ENCODE peak calls at places on chromosomes 2 and 18, in six cellular contexts. X, C, T, Y, U and K are unnamed samples. For H3K4me1, the result is how much of the 10 kb centered on the place peaks cover.

GRCh38 chr18:79606621-79607331 is 72.8 kb upstream of the CTDP1 start:
- DNase-seq in X (no peak), C (no peak), T (peak), Y (no peak), U (no peak), K (peak)

GRCh38 chr2:71791051-71791450 is 337.7 kb downstream of the DYSF start:
- DNase-seq in X (no peak), C (no peak), T (no peak), Y (no peak), U (no peak), K (no peak)

GRCh38 chr2:36805635-36806224 is 109.2 kb downstream of the VIT start:
- DNase-seq in X (no peak), C (no peak), T (no peak), Y (no peak), U (no peak), K (no peak)

GRCh38 chr18:28091197-28091596 is 85.7 kb downstream of the CDH2 start:
- DNase-seq in X (no peak), C (no peak), T (no peak), Y (no peak), U (no peak), K (no peak)

GRCh38 chr18:35111086-35111485 is 69.9 kb downstream of the MAPRE2 start:
- DNase-seq in X (no peak), C (no peak), T (no peak), Y (no peak), U (no peak), K (no peak)

GRCh38 chr2:28363676-28364075 is 29.0 kb upstream of the FOSL2 start:
- DNase-seq in X (no peak), C (no peak), T (no peak), Y (no peak), U (no peak), K (no peak)

GRCh38 chr18:6355789-6356589 is 58.7 kb downstream of the L3MBTL4 start:
- DNase-seq in X (no peak), C (no peak), T (no peak), Y (no peak), U (peak), K (no peak)

GRCh38 chr2:134705861-134706586 is 12.8 kb downstream of the TMEM163 start:
- DNase-seq in X (no peak), C (no peak), T (no peak), Y (peak), U (no peak), K (no peak)

GRCh38 chr2:225002039-225002655 is 40.1 kb downstream of the DOCK10 start:
- DNase-seq in X (no peak), C (peak), T (peak), Y (peak), U (peak), K (peak)

GRCh38 chr18:36420826-36421225 is 123.3 kb downstream of the FHOD3 start:
- DNase-seq in X (no peak), C (no peak), T (no peak), Y (no peak), U (peak), K (no peak)

GRCh38 chr2:235541838-235542549 is 48.2 kb downstream of the AGAP1 start:
- DNase-seq in X (no peak), C (no peak), T (no peak), Y (no peak), U (no peak), K (peak)

GRCh38 chr2:108236676-108237335 is 3.0 kb upstream of the SULT1C3 start:
- DNase-seq in X (no peak), C (no peak), T (no peak), Y (peak), U (no peak), K (no peak)

GRCh38 chr2:3606370-3607124 is 11.6 kb downstream of the COLEC11 start:
- DNase-seq in X (no peak), C (no peak), T (no peak), Y (no peak), U (no peak), K (no peak)

GRCh38 chr2:182360012-182360662 is 66.7 kb downstream of the PDE1A start:
- DNase-seq in X (no peak), C (peak), T (peak), Y (no peak), U (peak), K (peak)

GRCh38 chr18:40375811-40376210 is 1579.2 kb upstream of the PIK3C3 start:
- DNase-seq in X (no peak), C (no peak), T (no peak), Y (no peak), U (no peak), K (no peak)

GRCh38 chr2:46122318-46122970 is 174.8 kb upstream of the EPAS1 start:
- DNase-seq in X (no peak), C (no peak), T (no peak), Y (no peak), U (no peak), K (no peak)

GRCh38 chr18:22467760-22468553 is 50.2 kb upstream of the CTAGE1 start:
- DNase-seq in X (peak), C (no peak), T (peak), Y (no peak), U (peak), K (no peak)

GRCh38 chr2:170711774-170712652 is 3.1 kb upstream of the SP5 start:
- DNase-seq in X (no peak), C (peak), T (no peak), Y (peak), U (no peak), K (no peak)

GRCh38 chr2:55133467-55134315 is 83.4 kb upstream of the RTN4 start:
- DNase-seq in X (no peak), C (peak), T (peak), Y (peak), U (peak), K (peak)

GRCh38 chr2:214005337-214005736 is 405.5 kb upstream of the VWC2L start:
- DNase-seq in X (no peak), C (no peak), T (no peak), Y (no peak), U (peak), K (no peak)

GRCh38 chr2:75500633-75501032 is 60.1 kb downstream of the EVA1A start:
- DNase-seq in X (no peak), C (no peak), T (no peak), Y (no peak), U (peak), K (no peak)

GRCh38 chr2:222859786-222860726 is 780 bp upstream of the ACSL3 start:
- DNase-seq in X (no peak), C (peak), T (peak), Y (peak), U (peak), K (no peak)

GRCh38 chr2:160407393-160408204 is 86.0 kb downstream of the RBMS1 start:
- DNase-seq in X (no peak), C (peak), T (peak), Y (peak), U (peak), K (peak)

GRCh38 chr2:150063950-150064549 is 423.4 kb downstream of the RND3 start:
- DNase-seq in X (no peak), C (no peak), T (no peak), Y (peak), U (no peak), K (no peak)

GRCh38 chr18:22974707-22975106 is 41.6 kb downstream of the RBBP8 start:
- DNase-seq in X (no peak), C (no peak), T (no peak), Y (no peak), U (no peak), K (no peak)

GRCh38 chr18:42559292-42559691 is 556.2 kb downstream of the RIT2 start:
- DNase-seq in X (no peak), C (no peak), T (no peak), Y (no peak), U (peak), K (no peak)

GRCh38 chr2:133434962-133435668 is 133.1 kb downstream of the NCKAP5 start:
- DNase-seq in X (no peak), C (peak), T (no peak), Y (no peak), U (peak), K (no peak)

GRCh38 chr2:69559696-69560482 is 83.7 kb downstream of the AAK1 start:
- DNase-seq in X (no peak), C (peak), T (no peak), Y (peak), U (peak), K (no peak)

GRCh38 chr2:8254791-8255447 is 426.9 kb upstream of the ID2 start:
- DNase-seq in X (no peak), C (no peak), T (no peak), Y (peak), U (no peak), K (no peak)

GRCh38 chr18:801137-801536 is 10.9 kb downstream of the YES1 start:
- DNase-seq in X (no peak), C (no peak), T (no peak), Y (no peak), U (no peak), K (no peak)

GRCh38 chr18:42418121-42418520 is 463.1 kb downstream of the PIK3C3 start:
- DNase-seq in X (no peak), C (no peak), T (no peak), Y (no peak), U (no peak), K (no peak)

GRCh38 chr2:217838409-217838831 is 164.4 kb downstream of the TNS1 start:
- DNase-seq in X (no peak), C (no peak), T (no peak), Y (no peak), U (no peak), K (no peak)

GRCh38 chr2:217839073-217839749 is 163.6 kb downstream of the TNS1 start:
- DNase-seq in X (no peak), C (no peak), T (no peak), Y (no peak), U (no peak), K (no peak)

GRCh38 chr2:217842038-217842437 is 160.8 kb downstream of the TNS1 start:
- DNase-seq in X (no peak), C (no peak), T (no peak), Y (no peak), U (no peak), K (no peak)

GRCh38 chr2:217839750-217840107 is 163.1 kb downstream of the TNS1 start:
- DNase-seq in X (no peak), C (no peak), T (no peak), Y (no peak), U (no peak), K (no peak)

GRCh38 chr2:217840522-217840921 is 162.3 kb downstream of the TNS1 start:
- DNase-seq in X (no peak), C (no peak), T (no peak), Y (no peak), U (no peak), K (no peak)
- H3K4me1 ChIP-seq in X (under half), C (under half), T (under half), Y (under half), U (under half), K (under half)

DNA sequence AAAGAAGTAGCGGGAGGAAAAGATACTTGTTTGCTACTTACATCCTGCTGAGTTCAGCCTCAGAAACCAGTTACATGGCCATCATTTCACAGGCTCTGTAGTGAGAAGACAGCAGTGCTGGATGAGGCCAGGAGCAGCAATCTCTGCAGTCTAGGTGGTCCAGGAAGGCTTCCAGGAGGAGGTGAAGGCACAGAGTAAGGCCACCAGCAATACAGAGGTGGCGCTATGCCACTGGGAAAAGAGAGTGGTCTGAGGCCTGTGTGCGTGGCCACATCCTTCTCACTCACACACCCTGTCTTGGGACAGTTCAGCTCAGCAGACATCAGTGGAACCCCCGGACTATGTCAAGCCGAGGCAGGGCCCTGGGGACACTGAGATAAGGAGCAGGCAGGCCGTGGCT is 162.7 kb downstream of the KLHL29 start:
- DNase-seq in X (no peak), C (no peak), T (no peak), Y (no peak), U (no peak), K (no peak)
- H3K4me1 ChIP-seq in X (under half), C (under half), T (under half), Y (under half), U (under half), K (under half)

GRCh38 chr2:216934623-216935022 is 74.8 kb upstream of the TNP1 start:
- DNase-seq in X (no peak), C (no peak), T (no peak), Y (no peak), U (no peak), K (no peak)

GRCh38 chr2:216932806-216933579 is 73.1 kb upstream of the TNP1 start:
- DNase-seq in X (no peak), C (no peak), T (no peak), Y (no peak), U (no peak), K (no peak)

GRCh38 chr2:216930716-216931115 is 70.9 kb upstream of the TNP1 start:
- DNase-seq in X (no peak), C (no peak), T (no peak), Y (no peak), U (no peak), K (no peak)

GRCh38 chr2:216934151-216934550 is 74.3 kb upstream of the TNP1 start:
- DNase-seq in X (no peak), C (no peak), T (no peak), Y (no peak), U (no peak), K (no peak)

DNA sequence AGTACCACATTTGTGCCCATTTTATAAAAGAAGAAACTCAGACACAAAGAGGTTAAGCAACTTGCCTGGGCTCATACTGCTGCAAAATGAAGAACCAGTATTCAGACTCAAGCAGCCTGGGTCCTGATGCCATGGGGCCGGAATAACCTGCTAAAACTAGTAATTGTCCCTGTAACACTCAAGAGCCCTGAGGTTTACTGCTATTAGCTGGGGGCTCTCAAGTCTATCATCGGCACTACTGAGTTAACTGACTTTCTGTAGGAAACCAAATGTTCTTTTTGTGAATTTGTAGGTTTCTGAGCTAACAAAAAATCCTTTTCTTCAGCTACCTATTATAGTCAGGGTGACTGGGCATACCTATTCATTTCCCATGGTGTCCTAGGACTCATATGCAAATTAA is 72.2 kb upstream of the TNP1 start:
- DNase-seq in X (no peak), C (no peak), T (no peak), Y (peak), U (no peak), K (no peak)
- H3K4me1 ChIP-seq in X (under half), C (under half), T (under half), Y (under half), U (under half), K (under half)

GRCh38 chr18:60892855-60893254 is 440.4 kb upstream of the CDH20 start:
- DNase-seq in X (no peak), C (no peak), T (no peak), Y (no peak), U (peak), K (no peak)

GRCh38 chr18:60892441-60892840 is 440.8 kb upstream of the CDH20 start:
- DNase-seq in X (no peak), C (no peak), T (no peak), Y (no peak), U (peak), K (no peak)

GRCh38 chr18:60891936-60892335 is 441.3 kb upstream of the CDH20 start:
- DNase-seq in X (no peak), C (no peak), T (no peak), Y (no peak), U (no peak), K (no peak)

GRCh38 chr18:60889442-60889841 is 443.8 kb upstream of the CDH20 start:
- DNase-seq in X (no peak), C (no peak), T (no peak), Y (no peak), U (no peak), K (no peak)

GRCh38 chr18:60888225-60888624 is 445.0 kb upstream of the CDH20 start:
- DNase-seq in X (no peak), C (no peak), T (no peak), Y (no peak), U (no peak), K (no peak)
- H3K4me1 ChIP-seq in X (under half), C (under half), T (under half), Y (under half), U (under half), K (under half)

DNA sequence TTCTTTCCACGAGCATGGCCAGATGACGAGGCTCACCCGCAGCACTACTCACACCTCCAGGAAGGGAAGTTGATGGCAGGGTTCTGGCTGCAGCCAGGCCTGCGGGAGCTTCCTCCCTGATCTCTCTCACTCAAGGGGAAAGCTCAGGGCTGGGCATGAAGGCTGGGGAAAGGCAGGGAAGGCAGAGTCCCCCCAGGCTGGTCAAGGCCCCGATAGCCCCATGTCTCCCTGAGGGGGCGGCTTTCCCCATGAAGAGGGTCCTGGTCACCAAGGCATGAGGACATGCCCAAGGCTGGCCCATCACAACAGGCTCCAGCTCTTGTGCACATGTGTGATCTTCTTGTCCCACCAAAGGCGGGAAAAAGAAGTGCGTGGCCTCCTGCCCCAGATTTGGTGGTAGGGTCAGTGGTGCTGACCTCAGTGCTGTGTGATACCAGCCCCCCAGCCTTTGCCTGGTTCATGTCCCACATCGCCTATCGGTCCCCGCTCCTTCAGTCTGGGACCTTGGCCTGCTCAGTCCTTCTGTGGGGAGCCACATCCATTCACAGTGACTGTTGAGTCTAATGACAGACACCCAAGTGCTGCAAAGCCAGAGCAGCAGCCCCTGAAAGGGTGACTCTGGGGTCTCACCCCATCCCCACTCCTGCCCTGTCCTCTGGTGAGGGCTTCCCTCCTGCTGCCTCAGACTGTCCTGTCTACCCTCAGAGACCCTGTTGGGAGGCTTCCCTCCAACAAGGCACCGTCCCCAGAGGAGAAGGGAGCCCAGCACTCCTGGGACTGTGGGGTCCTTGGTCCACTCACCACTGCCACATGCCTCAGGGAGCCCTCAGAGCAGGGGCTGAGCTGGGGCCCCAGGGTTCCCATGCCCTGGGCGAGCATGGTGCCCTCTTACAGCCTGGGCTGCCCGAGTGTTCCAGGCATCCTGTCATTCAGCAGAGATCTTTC is 49.8 kb upstream of the ALPP start:
- DNase-seq in X (no peak), C (peak), T (no peak), Y (no peak), U (no peak), K (no peak)
- H3K4me1 ChIP-seq in X (under half), C (under half), T (under half), Y (under half), U (under half), K (under half)

GRCh38 chr2:24513266-24513665 is 22.2 kb downstream of the NCOA1 start:
- DNase-seq in X (no peak), C (no peak), T (no peak), Y (no peak), U (peak), K (no peak)

GRCh38 chr2:24515335-24515734 is 24.3 kb downstream of the NCOA1 start:
- DNase-seq in X (no peak), C (no peak), T (no peak), Y (no peak), U (peak), K (no peak)

GRCh38 chr2:24513672-24514071 is 22.6 kb downstream of the NCOA1 start:
- DNase-seq in X (no peak), C (no peak), T (no peak), Y (no peak), U (peak), K (no peak)

GRCh38 chr2:24515841-24516240 is 24.8 kb downstream of the NCOA1 start:
- DNase-seq in X (no peak), C (no peak), T (no peak), Y (peak), U (peak), K (no peak)

DNA sequence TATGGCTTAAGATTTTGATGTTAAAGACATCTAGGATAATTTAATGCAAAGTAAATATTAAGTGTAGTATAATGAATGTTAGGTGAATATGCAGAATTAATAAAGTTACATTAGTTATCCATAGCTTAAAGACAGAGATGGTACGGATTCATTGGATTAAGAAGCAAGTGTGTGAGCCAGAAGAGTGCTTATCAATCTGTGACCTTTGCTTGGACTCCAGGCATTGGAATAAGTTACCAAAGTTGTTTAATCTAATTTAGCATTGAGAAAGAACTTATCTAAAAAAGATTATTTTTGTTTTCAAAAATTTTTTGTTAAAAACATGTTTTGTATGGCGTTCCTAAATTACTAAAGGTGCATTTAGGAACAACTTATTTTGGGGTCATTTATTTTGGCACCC is 23.8 kb downstream of the NCOA1 start:
- DNase-seq in X (no peak), C (no peak), T (no peak), Y (no peak), U (no peak), K (no peak)
- H3K4me1 ChIP-seq in X (under half), C (half or more), T (under half), Y (under half), U (under half), K (under half)

GRCh38 chr2:30456106-30456505 is 9.1 kb downstream of the LCLAT1 start:
- DNase-seq in X (no peak), C (no peak), T (no peak), Y (peak), U (no peak), K (no peak)
- H3K4me1 ChIP-seq in X (under half), C (under half), T (under half), Y (half or more), U (under half), K (under half)

GRCh38 chr2:191690327-191690726 is 12.4 kb downstream of the NABP1 start:
- DNase-seq in X (no peak), C (no peak), T (no peak), Y (no peak), U (no peak), K (no peak)
- H3K4me1 ChIP-seq in X (under half), C (under half), T (under half), Y (under half), U (half or more), K (under half)